ENCODE peak calls at places on chromosomes 13 and 19, in nine cellular contexts. J, N, A, Q, V, L, I, T and E are unnamed samples.

GRCh38 chr19:41999071-41999877 is 5.2 kb upstream of the ATP1A3 start:
- DNase-seq in J (no peak), N (no peak), A (peak), Q (no peak), V (peak), L (no peak), I (no peak), T (no peak), E (no peak)

GRCh38 chr13:75485286-75486062 is 3.5 kb upstream of the TBC1D4 start:
- DNase-seq in J (no peak), N (peak), A (no peak), Q (no peak), V (no peak), L (no peak), I (no peak), T (peak), E (no peak)

GRCh38 chr13:42707003-42707402 is 74.4 kb upstream of the FAM216B start:
- DNase-seq in J (no peak), N (no peak), A (no peak), Q (no peak), V (no peak), L (no peak), I (no peak), T (no peak), E (no peak)

GRCh38 chr19:19207637-19208582 is 3.8 kb upstream of the NCAN start:
- DNase-seq in J (no peak), N (no peak), A (no peak), Q (no peak), V (no peak), L (no peak), I (no peak), T (no peak), E (no peak)

GRCh38 chr13:80585531-80585930 is 244.6 kb upstream of the SPRY2 start:
- DNase-seq in J (no peak), N (no peak), A (no peak), Q (no peak), V (no peak), L (no peak), I (no peak), T (no peak), E (no peak)

GRCh38 chr19:19320362-19321142 is at the start of the genes MAU2 and SUGP1:
- DNase-seq in J (peak), N (peak), A (peak), Q (peak), V (peak), L (peak), I (peak), T (peak), E (peak)

GRCh38 chr19:42634409-42635232 is 39.9 kb upstream of the CEACAM8 start:
- DNase-seq in J (no peak), N (peak), A (no peak), Q (peak), V (peak), L (peak), I (no peak), T (peak), E (no peak)

GRCh38 chr19:17965370-17966114 is 1.4 kb upstream of the KCNN1 start:
- DNase-seq in J (no peak), N (no peak), A (no peak), Q (no peak), V (no peak), L (no peak), I (no peak), T (no peak), E (no peak)

GRCh38 chr19:18281082-18282020 is at the start of gene JUND:
- DNase-seq in J (peak), N (peak), A (peak), Q (peak), V (peak), L (peak), I (peak), T (peak), E (peak)

GRCh38 chr19:15317392-15318011 is 14.8 kb downstream of the BRD4 start:
- DNase-seq in J (no peak), N (no peak), A (no peak), Q (no peak), V (no peak), L (no peak), I (no peak), T (peak), E (no peak)

GRCh38 chr19:18496167-18496979 is 25.5 kb downstream of the ELL start:
- DNase-seq in J (peak), N (peak), A (no peak), Q (peak), V (no peak), L (peak), I (no peak), T (peak), E (no peak)

DNA sequence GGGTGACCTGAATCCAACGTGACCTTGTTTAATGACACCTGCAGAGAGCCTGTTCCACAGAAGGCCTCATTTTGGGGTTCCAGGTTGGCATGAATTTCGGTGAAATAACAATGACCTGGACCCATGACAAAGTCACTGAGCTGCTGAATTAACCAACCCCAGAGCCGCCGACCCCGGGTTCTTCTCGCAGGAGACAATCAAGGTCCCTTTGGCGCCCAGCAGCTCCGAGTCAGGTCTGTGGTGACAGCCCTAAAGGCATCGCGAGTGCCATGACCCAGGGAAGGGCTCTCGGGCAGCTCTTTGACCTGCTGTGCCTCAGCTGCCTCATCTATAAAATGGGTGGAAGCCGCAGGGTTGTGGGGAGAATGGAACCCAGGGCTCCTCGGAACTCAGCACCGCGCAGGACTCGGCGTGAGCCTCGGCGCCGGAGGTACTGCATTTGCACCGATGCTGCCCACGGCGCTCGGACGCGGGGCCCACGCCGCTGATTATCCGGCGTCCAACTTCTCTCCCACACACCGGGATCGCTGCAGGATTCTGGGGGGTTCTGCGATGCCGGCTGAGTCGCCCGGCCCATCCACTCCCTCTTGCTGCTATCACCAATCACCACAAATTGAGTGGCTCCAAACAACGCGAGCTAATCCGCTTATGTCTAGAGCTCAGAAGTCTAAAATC is 5.7 kb downstream of the SHC2 start:
- DNase-seq in J (no peak), N (no peak), A (no peak), Q (no peak), V (no peak), L (no peak), I (no peak), T (no peak), E (no peak)
- TF ChIP-seq CTCF in J (no peak), N (no peak), A (no peak), Q (no peak), V (no peak), L (no peak), I (no peak), T (no peak), E (no peak)

GRCh38 chr19:12872941-12873890 is 8.0 kb downstream of the DNASE2 start:
- DNase-seq in J (no peak), N (peak), A (peak), Q (peak), V (peak), L (peak), I (no peak), T (peak), E (no peak)
- TF ChIP-seq CTCF in J (no peak), N (no peak), A (no peak), Q (no peak), V (no peak), L (no peak), I (no peak), T (no peak), E (no peak)

DNA sequence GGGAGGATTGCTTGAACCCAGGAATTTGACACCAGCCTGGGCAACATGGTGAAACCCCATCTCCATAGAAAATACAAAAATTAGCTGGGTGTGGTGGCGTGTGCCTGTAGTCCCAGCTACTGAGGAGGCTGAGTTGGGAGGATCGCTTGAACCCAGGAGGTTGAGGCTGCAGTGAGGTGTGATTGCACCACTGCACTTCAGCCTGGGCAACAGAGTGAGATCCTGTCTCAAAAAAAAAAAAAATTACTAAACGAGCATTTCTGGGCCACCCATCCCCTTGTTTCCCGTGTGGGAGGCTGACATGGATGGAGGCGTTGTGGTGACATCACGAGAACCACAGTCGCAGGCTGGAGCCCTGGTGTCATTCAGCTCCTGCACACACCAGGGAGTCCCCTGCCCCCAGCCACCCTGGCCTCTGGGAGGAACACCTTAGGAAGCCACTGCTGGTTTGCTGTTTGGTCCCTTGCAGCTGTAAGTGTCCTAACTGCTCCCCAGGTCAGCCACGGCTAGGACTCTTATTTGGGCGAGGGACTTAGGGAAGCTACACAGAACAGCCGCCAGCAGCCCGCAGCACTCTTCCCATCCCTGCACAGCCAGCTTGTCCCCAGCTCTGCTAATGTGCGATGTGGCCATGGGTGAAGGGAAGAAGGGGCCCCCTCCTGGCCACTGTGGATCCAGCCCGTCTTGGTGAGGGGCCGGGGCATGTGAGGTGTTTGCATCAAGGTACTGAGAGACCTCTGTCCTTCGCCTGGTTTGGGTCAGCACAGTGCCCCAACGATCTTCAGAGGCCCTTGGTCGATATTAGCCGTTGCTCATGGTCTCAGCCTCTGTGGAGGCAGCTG is 12.7 kb downstream of the NKPD1 start:
- DNase-seq in J (no peak), N (no peak), A (no peak), Q (no peak), V (peak), L (no peak), I (no peak), T (no peak), E (no peak)
- TF ChIP-seq CTCF in J (no peak), N (no peak), A (no peak), Q (no peak), V (no peak), L (no peak), I (no peak), T (no peak), E (no peak)

GRCh38 chr13:103812966-103813365 is 746.7 kb upstream of the SLC10A2 start:
- DNase-seq in J (no peak), N (no peak), A (no peak), Q (no peak), V (no peak), L (no peak), I (no peak), T (no peak), E (no peak)
- TF ChIP-seq CTCF in J (no peak), N (no peak), A (no peak), Q (no peak), V (no peak), L (no peak), I (no peak), T (no peak), E (no peak)

GRCh38 chr19:35612224-35612558 is 344 bp upstream of the HAUS5 start:
- DNase-seq in J (no peak), N (no peak), A (no peak), Q (no peak), V (no peak), L (no peak), I (no peak), T (no peak), E (no peak)

GRCh38 chr19:35613574-35613973 is 1.0 kb downstream of the HAUS5 start:
- DNase-seq in J (no peak), N (no peak), A (no peak), Q (no peak), V (no peak), L (no peak), I (no peak), T (no peak), E (no peak)

GRCh38 chr19:35615036-35615435 is 2.5 kb downstream of the HAUS5 start:
- DNase-seq in J (no peak), N (no peak), A (no peak), Q (no peak), V (no peak), L (no peak), I (no peak), T (no peak), E (no peak)

GRCh38 chr19:35609881-35610353 is 2.6 kb upstream of the HAUS5 start:
- DNase-seq in J (no peak), N (no peak), A (no peak), Q (no peak), V (no peak), L (peak), I (no peak), T (no peak), E (no peak)

GRCh38 chr19:35612559-35613321 is at the start of gene HAUS5:
- DNase-seq in J (peak), N (peak), A (peak), Q (peak), V (peak), L (peak), I (peak), T (peak), E (peak)
- TF ChIP-seq CTCF in J (no peak), N (no peak), A (no peak), Q (no peak), V (no peak), L (no peak), I (no peak), T (no peak), E (no peak)

GRCh38 chr13:37102896-37103295 is 2.6 kb downstream of the CSNK1A1L start:
- DNase-seq in J (no peak), N (no peak), A (no peak), Q (no peak), V (no peak), L (no peak), I (no peak), T (peak), E (no peak)
- TF ChIP-seq CTCF in J (no peak), N (no peak), A (no peak), Q (no peak), V (no peak), L (no peak), I (no peak), T (no peak), E (no peak)

GRCh38 chr19:47819841-47820244 is 1.9 kb upstream of the CRX start:
- DNase-seq in J (no peak), N (no peak), A (peak), Q (no peak), V (no peak), L (peak), I (no peak), T (no peak), E (no peak)

GRCh38 chr19:47813304-47813994 is 8.3 kb upstream of the CRX start:
- DNase-seq in J (peak), N (peak), A (peak), Q (peak), V (peak), L (peak), I (peak), T (peak), E (peak)

DNA sequence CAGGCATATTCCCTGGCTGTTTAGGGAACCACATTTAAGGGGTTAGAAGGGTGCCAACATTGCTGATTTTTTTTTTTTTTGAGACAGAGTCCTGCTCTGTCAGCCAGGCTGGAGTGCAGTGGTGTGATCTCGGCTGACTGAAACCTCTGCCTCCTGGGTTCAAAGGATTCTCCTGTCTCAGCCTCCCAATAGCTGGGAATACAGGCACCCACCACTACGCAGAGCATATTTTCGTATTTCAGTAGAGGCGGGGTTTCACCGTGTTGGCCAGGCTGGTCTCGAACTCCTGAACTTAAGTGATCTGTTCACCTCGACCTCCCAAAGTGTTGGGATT is 7.8 kb upstream of the CRX start:
- DNase-seq in J (no peak), N (no peak), A (no peak), Q (no peak), V (no peak), L (no peak), I (no peak), T (no peak), E (no peak)
- TF ChIP-seq CTCF in J (no peak), N (no peak), A (no peak), Q (no peak), V (no peak), L (no peak), I (no peak), T (no peak), E (peak)